ENCODE peak calls at places on chromosomes 2 and 18, in ten cellular contexts. One of them, this sample, is unnamed.

GRCh38 chr2:35428548-35428947 is 927.0 kb upstream of the CRIM1 start:
- DNase-seq in H1: peak
- DNase-seq in SJSA1: no peak
- DNase-seq in ovary: no peak
- DNase-seq in fibroblast of lung: no peak
- DNase-seq in GM23248: peak
- DNase-seq in adipocyte: peak
- DNase-seq in bronchial epithelial cell: peak
- DNase-seq in NT2/D1: peak
- DNase-seq in aorta: no peak
- DNase-seq in this sample: no peak

GRCh38 chr18:13376298-13376840 is 157.8 kb downstream of the LDLRAD4 start:
- DNase-seq in H1: no peak
- DNase-seq in SJSA1: no peak
- DNase-seq in ovary: no peak
- DNase-seq in fibroblast of lung: peak
- DNase-seq in GM23248: no peak
- DNase-seq in adipocyte: no peak
- DNase-seq in bronchial epithelial cell: no peak
- DNase-seq in NT2/D1: no peak
- DNase-seq in aorta: no peak
- DNase-seq in this sample: no peak

GRCh38 chr2:63870679-63871078 is 29.0 kb downstream of the UGP2 start:
- DNase-seq in H1: no peak
- DNase-seq in SJSA1: no peak
- DNase-seq in ovary: no peak
- DNase-seq in fibroblast of lung: no peak
- DNase-seq in GM23248: no peak
- DNase-seq in adipocyte: no peak
- DNase-seq in bronchial epithelial cell: no peak
- DNase-seq in NT2/D1: no peak
- DNase-seq in aorta: no peak
- DNase-seq in this sample: no peak

GRCh38 chr18:68083776-68084175 is 567.3 kb upstream of the DSEL start:
- DNase-seq in H1: no peak
- DNase-seq in SJSA1: no peak
- DNase-seq in ovary: no peak
- DNase-seq in fibroblast of lung: peak
- DNase-seq in GM23248: no peak
- DNase-seq in adipocyte: no peak
- DNase-seq in bronchial epithelial cell: no peak
- DNase-seq in NT2/D1: no peak
- DNase-seq in aorta: no peak
- DNase-seq in this sample: no peak

GRCh38 chr2:121791801-121792221 is 36.4 kb downstream of the TSN start:
- DNase-seq in H1: no peak
- DNase-seq in SJSA1: no peak
- DNase-seq in ovary: no peak
- DNase-seq in fibroblast of lung: peak
- DNase-seq in GM23248: no peak
- DNase-seq in adipocyte: no peak
- DNase-seq in bronchial epithelial cell: no peak
- DNase-seq in NT2/D1: no peak
- DNase-seq in aorta: no peak
- DNase-seq in this sample: no peak

GRCh38 chr18:79489048-79489899 is 93.5 kb downstream of the NFATC1 start:
- DNase-seq in H1: no peak
- DNase-seq in SJSA1: no peak
- DNase-seq in ovary: no peak
- DNase-seq in fibroblast of lung: no peak
- DNase-seq in GM23248: no peak
- DNase-seq in adipocyte: no peak
- DNase-seq in bronchial epithelial cell: no peak
- DNase-seq in NT2/D1: no peak
- DNase-seq in aorta: peak
- DNase-seq in this sample: no peak

GRCh38 chr2:714005-714741 is 37.0 kb upstream of the TMEM18 start:
- DNase-seq in H1: peak
- DNase-seq in SJSA1: peak
- DNase-seq in ovary: peak
- DNase-seq in fibroblast of lung: peak
- DNase-seq in GM23248: peak
- DNase-seq in adipocyte: peak
- DNase-seq in bronchial epithelial cell: peak
- DNase-seq in NT2/D1: peak
- DNase-seq in aorta: no peak
- DNase-seq in this sample: no peak

GRCh38 chr18:59493019-59493418 is 134.0 kb upstream of the LMAN1 start:
- DNase-seq in H1: no peak
- DNase-seq in SJSA1: no peak
- DNase-seq in ovary: no peak
- DNase-seq in fibroblast of lung: no peak
- DNase-seq in GM23248: no peak
- DNase-seq in adipocyte: no peak
- DNase-seq in bronchial epithelial cell: no peak
- DNase-seq in NT2/D1: no peak
- DNase-seq in aorta: no peak
- DNase-seq in this sample: no peak

GRCh38 chr2:9697904-9698303 is 67.1 kb upstream of the YWHAQ start:
- DNase-seq in H1: no peak
- DNase-seq in SJSA1: no peak
- DNase-seq in ovary: no peak
- DNase-seq in fibroblast of lung: no peak
- DNase-seq in GM23248: no peak
- DNase-seq in adipocyte: no peak
- DNase-seq in bronchial epithelial cell: no peak
- DNase-seq in NT2/D1: no peak
- DNase-seq in aorta: no peak
- DNase-seq in this sample: no peak

GRCh38 chr2:83233284-83233683 is 1225.8 kb downstream of the SUCLG1 start:
- DNase-seq in H1: no peak
- DNase-seq in SJSA1: no peak
- DNase-seq in ovary: no peak
- DNase-seq in fibroblast of lung: no peak
- DNase-seq in GM23248: peak
- DNase-seq in adipocyte: no peak
- DNase-seq in bronchial epithelial cell: peak
- DNase-seq in NT2/D1: no peak
- DNase-seq in aorta: no peak
- DNase-seq in this sample: no peak

GRCh38 chr2:16722677-16723076 is 57.0 kb upstream of the CYRIA start:
- DNase-seq in H1: peak
- DNase-seq in SJSA1: no peak
- DNase-seq in ovary: no peak
- DNase-seq in fibroblast of lung: no peak
- DNase-seq in GM23248: no peak
- DNase-seq in adipocyte: no peak
- DNase-seq in bronchial epithelial cell: no peak
- DNase-seq in NT2/D1: peak
- DNase-seq in aorta: no peak
- DNase-seq in this sample: no peak

GRCh38 chr2:72694715-72695496 is 130.9 kb downstream of the EXOC6B start:
- DNase-seq in H1: no peak
- DNase-seq in SJSA1: peak
- DNase-seq in ovary: peak
- DNase-seq in fibroblast of lung: peak
- DNase-seq in GM23248: peak
- DNase-seq in adipocyte: peak
- DNase-seq in bronchial epithelial cell: no peak
- DNase-seq in NT2/D1: no peak
- DNase-seq in aorta: no peak
- DNase-seq in this sample: no peak

GRCh38 chr2:87403893-87404175 is 344.1 kb upstream of the PLGLB2 start:
- DNase-seq in H1: no peak
- DNase-seq in SJSA1: no peak
- DNase-seq in ovary: no peak
- DNase-seq in fibroblast of lung: no peak
- DNase-seq in GM23248: no peak
- DNase-seq in adipocyte: no peak
- DNase-seq in bronchial epithelial cell: no peak
- DNase-seq in NT2/D1: no peak
- DNase-seq in aorta: no peak
- DNase-seq in this sample: no peak

GRCh38 chr2:177489719-177490301 is 97.2 kb downstream of the AGPS start:
- DNase-seq in H1: no peak
- DNase-seq in SJSA1: no peak
- DNase-seq in ovary: no peak
- DNase-seq in fibroblast of lung: peak
- DNase-seq in GM23248: peak
- DNase-seq in adipocyte: peak
- DNase-seq in bronchial epithelial cell: peak
- DNase-seq in NT2/D1: peak
- DNase-seq in aorta: no peak
- DNase-seq in this sample: no peak

GRCh38 chr18:58213445-58213844 is 169.4 kb downstream of the NEDD4L start:
- DNase-seq in H1: no peak
- DNase-seq in SJSA1: peak
- DNase-seq in ovary: no peak
- DNase-seq in fibroblast of lung: peak
- DNase-seq in GM23248: peak
- DNase-seq in adipocyte: peak
- DNase-seq in bronchial epithelial cell: peak
- DNase-seq in NT2/D1: no peak
- DNase-seq in aorta: no peak
- DNase-seq in this sample: no peak

GRCh38 chr18:8367217-8367988 is 241.8 kb upstream of the RAB12 start:
- DNase-seq in H1: peak
- DNase-seq in SJSA1: no peak
- DNase-seq in ovary: peak
- DNase-seq in fibroblast of lung: peak
- DNase-seq in GM23248: peak
- DNase-seq in adipocyte: peak
- DNase-seq in bronchial epithelial cell: peak
- DNase-seq in NT2/D1: peak
- DNase-seq in aorta: peak
- DNase-seq in this sample: no peak

GRCh38 chr2:149112713-149113112 is 74.2 kb downstream of the LYPD6B start:
- DNase-seq in H1: no peak
- DNase-seq in SJSA1: no peak
- DNase-seq in ovary: no peak
- DNase-seq in fibroblast of lung: no peak
- DNase-seq in GM23248: no peak
- DNase-seq in adipocyte: no peak
- DNase-seq in bronchial epithelial cell: no peak
- DNase-seq in NT2/D1: no peak
- DNase-seq in aorta: no peak
- DNase-seq in this sample: no peak

GRCh38 chr18:39274535-39274934 is 1708.9 kb upstream of the CELF4 start:
- DNase-seq in H1: no peak
- DNase-seq in SJSA1: no peak
- DNase-seq in ovary: no peak
- DNase-seq in fibroblast of lung: peak
- DNase-seq in GM23248: peak
- DNase-seq in adipocyte: peak
- DNase-seq in bronchial epithelial cell: peak
- DNase-seq in NT2/D1: no peak
- DNase-seq in aorta: no peak
- DNase-seq in this sample: no peak

GRCh38 chr2:209511637-209512036 is 87.8 kb downstream of the MAP2 start:
- DNase-seq in H1: no peak
- DNase-seq in SJSA1: no peak
- DNase-seq in ovary: no peak
- DNase-seq in fibroblast of lung: no peak
- DNase-seq in GM23248: no peak
- DNase-seq in adipocyte: no peak
- DNase-seq in bronchial epithelial cell: peak
- DNase-seq in NT2/D1: no peak
- DNase-seq in aorta: no peak
- DNase-seq in this sample: no peak

GRCh38 chr2:88873620-88874019 is 182.1 kb downstream of the RPIA start:
- DNase-seq in H1: no peak
- DNase-seq in SJSA1: no peak
- DNase-seq in ovary: no peak
- DNase-seq in fibroblast of lung: no peak
- DNase-seq in GM23248: no peak
- DNase-seq in adipocyte: no peak
- DNase-seq in bronchial epithelial cell: no peak
- DNase-seq in NT2/D1: no peak
- DNase-seq in aorta: no peak
- DNase-seq in this sample: no peak
- H3K4me3 ChIP-seq in H1: no peak
- H3K4me3 ChIP-seq in SJSA1: no peak
- H3K4me3 ChIP-seq in ovary: no peak
- H3K4me3 ChIP-seq in fibroblast of lung: no peak
- H3K4me3 ChIP-seq in GM23248: no peak
- H3K4me3 ChIP-seq in adipocyte: no peak
- H3K4me3 ChIP-seq in bronchial epithelial cell: no peak
- H3K4me3 ChIP-seq in NT2/D1: no peak
- H3K4me3 ChIP-seq in aorta: no peak
- H3K4me3 ChIP-seq in this sample: no peak

GRCh38 chr2:233121856-233122255 is 61.7 kb downstream of the INPP5D start:
- DNase-seq in H1: no peak
- DNase-seq in SJSA1: no peak
- DNase-seq in ovary: no peak
- DNase-seq in fibroblast of lung: no peak
- DNase-seq in GM23248: no peak
- DNase-seq in adipocyte: no peak
- DNase-seq in bronchial epithelial cell: no peak
- DNase-seq in NT2/D1: no peak
- DNase-seq in aorta: peak
- DNase-seq in this sample: no peak
- H3K4me3 ChIP-seq in H1: no peak
- H3K4me3 ChIP-seq in SJSA1: no peak
- H3K4me3 ChIP-seq in ovary: no peak
- H3K4me3 ChIP-seq in fibroblast of lung: no peak
- H3K4me3 ChIP-seq in GM23248: no peak
- H3K4me3 ChIP-seq in adipocyte: no peak
- H3K4me3 ChIP-seq in bronchial epithelial cell: no peak
- H3K4me3 ChIP-seq in NT2/D1: no peak
- H3K4me3 ChIP-seq in aorta: no peak
- H3K4me3 ChIP-seq in this sample: no peak

GRCh38 chr2:238811765-238812164 is 36.1 kb upstream of the TWIST2 start:
- DNase-seq in H1: no peak
- DNase-seq in SJSA1: no peak
- DNase-seq in ovary: no peak
- DNase-seq in fibroblast of lung: no peak
- DNase-seq in GM23248: peak
- DNase-seq in adipocyte: peak
- DNase-seq in bronchial epithelial cell: no peak
- DNase-seq in NT2/D1: no peak
- DNase-seq in aorta: no peak
- DNase-seq in this sample: no peak
- H3K4me3 ChIP-seq in H1: no peak
- H3K4me3 ChIP-seq in SJSA1: no peak
- H3K4me3 ChIP-seq in ovary: no peak
- H3K4me3 ChIP-seq in fibroblast of lung: peak
- H3K4me3 ChIP-seq in GM23248: peak
- H3K4me3 ChIP-seq in adipocyte: peak
- H3K4me3 ChIP-seq in bronchial epithelial cell: no peak
- H3K4me3 ChIP-seq in NT2/D1: no peak
- H3K4me3 ChIP-seq in aorta: no peak
- H3K4me3 ChIP-seq in this sample: no peak

DNA sequence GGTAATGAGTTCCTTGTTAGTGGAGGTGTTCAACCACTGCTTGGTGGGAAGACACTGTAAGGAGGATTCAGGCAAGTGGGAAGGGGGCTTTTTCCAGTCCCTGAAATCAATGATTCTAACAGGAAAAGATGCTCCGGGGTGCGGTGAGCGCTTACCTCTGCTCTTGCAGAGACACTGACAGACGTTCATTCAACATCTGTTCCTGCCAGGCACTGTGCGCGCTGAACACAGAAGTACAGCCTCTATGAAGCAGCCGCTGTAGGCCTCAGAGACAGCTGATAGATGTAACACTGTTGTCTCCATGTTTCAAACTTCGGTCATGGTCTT is 738 bp upstream of the CLIP4 start:
- DNase-seq in H1: no peak
- DNase-seq in SJSA1: no peak
- DNase-seq in ovary: peak
- DNase-seq in fibroblast of lung: no peak
- DNase-seq in GM23248: peak
- DNase-seq in adipocyte: no peak
- DNase-seq in bronchial epithelial cell: peak
- DNase-seq in NT2/D1: no peak
- DNase-seq in aorta: no peak
- DNase-seq in this sample: no peak
- H3K4me3 ChIP-seq in H1: peak
- H3K4me3 ChIP-seq in SJSA1: peak
- H3K4me3 ChIP-seq in ovary: no peak
- H3K4me3 ChIP-seq in fibroblast of lung: peak
- H3K4me3 ChIP-seq in GM23248: peak
- H3K4me3 ChIP-seq in adipocyte: peak
- H3K4me3 ChIP-seq in bronchial epithelial cell: peak
- H3K4me3 ChIP-seq in NT2/D1: no peak
- H3K4me3 ChIP-seq in aorta: no peak
- H3K4me3 ChIP-seq in this sample: peak